ENCODE peak calls at places on chromosomes 5 and 9, in four cellular contexts. One of them, this sample, is unnamed.

GRCh38 chr9:10026585-10026984 is 586.2 kb downstream of the PTPRD start:
- DNase-seq in suprapubic skin: no peak
- DNase-seq in astrocyte of the spinal cord: no peak
- DNase-seq in lung: no peak
- DNase-seq in this sample: no peak

GRCh38 chr5:132086277-132086794 is 12.7 kb downstream of the CSF2 start:
- DNase-seq in lung: peak
- DNase-seq in suprapubic skin: peak
- DNase-seq in astrocyte of the spinal cord: peak
- DNase-seq in this sample: peak

GRCh38 chr5:84403773-84404172 is 19.1 kb upstream of the EDIL3 start:
- DNase-seq in lung: no peak
- DNase-seq in astrocyte of the spinal cord: peak
- DNase-seq in suprapubic skin: no peak
- DNase-seq in this sample: peak

GRCh38 chr9:96256800-96257199 is 45.2 kb downstream of the HSD17B3 start:
- DNase-seq in lung: no peak
- DNase-seq in astrocyte of the spinal cord: peak
- DNase-seq in suprapubic skin: no peak
- DNase-seq in this sample: peak

GRCh38 chr9:30932226-30932625 is 1452.2 kb upstream of the ACO1 start:
- DNase-seq in lung: no peak
- DNase-seq in astrocyte of the spinal cord: peak
- DNase-seq in suprapubic skin: no peak
- DNase-seq in this sample: no peak

GRCh38 chr5:153629027-153629426 is 138.6 kb downstream of the GRIA1 start:
- DNase-seq in astrocyte of the spinal cord: peak
- DNase-seq in suprapubic skin: no peak
- DNase-seq in lung: peak
- DNase-seq in this sample: peak

GRCh38 chr9:121321039-121321503 is 49.0 kb downstream of the STOM start:
- DNase-seq in suprapubic skin: no peak
- DNase-seq in astrocyte of the spinal cord: peak
- DNase-seq in lung: no peak
- DNase-seq in this sample: peak

GRCh38 chr5:140267201-140267540 is 35.7 kb downstream of the PFDN1 start:
- DNase-seq in suprapubic skin: no peak
- DNase-seq in astrocyte of the spinal cord: no peak
- DNase-seq in lung: no peak
- DNase-seq in this sample: no peak

GRCh38 chr5:173853370-173854131 is 34.6 kb upstream of the CPEB4 start:
- DNase-seq in suprapubic skin: no peak
- DNase-seq in astrocyte of the spinal cord: no peak
- DNase-seq in lung: no peak
- DNase-seq in this sample: no peak

GRCh38 chr5:104363567-104363966 is 801.0 kb upstream of the NUDT12 start:
- DNase-seq in suprapubic skin: no peak
- DNase-seq in lung: no peak
- DNase-seq in astrocyte of the spinal cord: no peak
- DNase-seq in this sample: no peak

GRCh38 chr9:70964861-70965260 is 156.6 kb downstream of the TRPM3 start:
- DNase-seq in lung: no peak
- DNase-seq in astrocyte of the spinal cord: no peak
- DNase-seq in suprapubic skin: no peak
- DNase-seq in this sample: no peak

GRCh38 chr5:149011084-149011483 is 51.8 kb downstream of the SH3TC2 start:
- DNase-seq in suprapubic skin: no peak
- DNase-seq in lung: no peak
- DNase-seq in astrocyte of the spinal cord: no peak
- DNase-seq in this sample: no peak

GRCh38 chr5:159003045-159004030 is 96.4 kb downstream of the EBF1 start:
- DNase-seq in lung: no peak
- DNase-seq in suprapubic skin: peak
- DNase-seq in astrocyte of the spinal cord: peak
- DNase-seq in this sample: peak

GRCh38 chr5:72417333-72418062 is 89.7 kb downstream of the ZNF366 start:
- DNase-seq in astrocyte of the spinal cord: no peak
- DNase-seq in suprapubic skin: no peak
- DNase-seq in lung: no peak
- DNase-seq in this sample: no peak

GRCh38 chr9:117278020-117278419 is 136.8 kb downstream of the ASTN2 start:
- DNase-seq in suprapubic skin: no peak
- DNase-seq in astrocyte of the spinal cord: no peak
- DNase-seq in lung: no peak
- DNase-seq in this sample: no peak

GRCh38 chr5:129973716-129974426 is 69.6 kb downstream of the CHSY3 start:
- DNase-seq in lung: no peak
- DNase-seq in suprapubic skin: no peak
- DNase-seq in astrocyte of the spinal cord: peak
- DNase-seq in this sample: peak

GRCh38 chr9:16434522-16434921 is 435.9 kb downstream of the BNC2 start:
- DNase-seq in astrocyte of the spinal cord: peak
- DNase-seq in lung: no peak
- DNase-seq in suprapubic skin: no peak
- DNase-seq in this sample: peak

GRCh38 chr5:109479260-109479860 is 69.6 kb upstream of the PJA2 start:
- DNase-seq in suprapubic skin: no peak
- DNase-seq in astrocyte of the spinal cord: peak
- DNase-seq in lung: no peak
- DNase-seq in this sample: peak

GRCh38 chr5:54313311-54314270 is 3.2 kb upstream of the ARL15 start:
- DNase-seq in suprapubic skin: no peak
- DNase-seq in astrocyte of the spinal cord: no peak
- DNase-seq in lung: no peak
- DNase-seq in this sample: no peak

GRCh38 chr5:36734422-36734821 is 128.0 kb downstream of the SLC1A3 start:
- DNase-seq in suprapubic skin: no peak
- DNase-seq in astrocyte of the spinal cord: peak
- DNase-seq in lung: no peak
- DNase-seq in this sample: peak

GRCh38 chr5:18281947-18282557 is 647.8 kb downstream of the TAF11L14 start:
- DNase-seq in suprapubic skin: no peak
- DNase-seq in astrocyte of the spinal cord: peak
- DNase-seq in lung: no peak
- DNase-seq in this sample: peak

GRCh38 chr9:16928179-16928945 is 57.9 kb upstream of the BNC2 start:
- DNase-seq in astrocyte of the spinal cord: peak
- DNase-seq in lung: no peak
- DNase-seq in suprapubic skin: no peak
- DNase-seq in this sample: peak

GRCh38 chr9:120571443-120572257 is 8.3 kb downstream of the CDK5RAP2 start:
- DNase-seq in astrocyte of the spinal cord: peak
- DNase-seq in suprapubic skin: no peak
- DNase-seq in lung: peak
- DNase-seq in this sample: peak

GRCh38 chr5:13606051-13606450 is 338.4 kb downstream of the DNAH5 start:
- DNase-seq in lung: no peak
- DNase-seq in astrocyte of the spinal cord: peak
- DNase-seq in suprapubic skin: no peak
- DNase-seq in this sample: no peak

GRCh38 chr5:173953528-173954090 is 35.4 kb upstream of the C5orf47 start:
- DNase-seq in suprapubic skin: no peak
- DNase-seq in lung: no peak
- DNase-seq in astrocyte of the spinal cord: peak
- DNase-seq in this sample: peak

GRCh38 chr5:168646335-168646734 is 67.2 kb upstream of the PANK3 start:
- DNase-seq in lung: no peak
- DNase-seq in astrocyte of the spinal cord: no peak
- DNase-seq in suprapubic skin: no peak
- DNase-seq in this sample: no peak

GRCh38 chr5:67209141-67209771 is 12.7 kb upstream of the CD180 start:
- DNase-seq in astrocyte of the spinal cord: peak
- DNase-seq in lung: peak
- DNase-seq in suprapubic skin: no peak
- DNase-seq in this sample: peak

GRCh38 chr5:154406231-154406630 is 39.6 kb upstream of the SAP30L start:
- DNase-seq in lung: no peak
- DNase-seq in suprapubic skin: no peak
- DNase-seq in astrocyte of the spinal cord: peak
- DNase-seq in this sample: no peak

GRCh38 chr5:68240196-68240595 is 24.6 kb downstream of the PIK3R1 start:
- DNase-seq in astrocyte of the spinal cord: peak
- DNase-seq in lung: no peak
- DNase-seq in suprapubic skin: no peak
- DNase-seq in this sample: no peak

GRCh38 chr9:81627481-81627880 is 61.9 kb downstream of the TLE1 start:
- DNase-seq in suprapubic skin: no peak
- DNase-seq in lung: no peak
- DNase-seq in astrocyte of the spinal cord: no peak
- DNase-seq in this sample: no peak

GRCh38 chr5:99169309-99169708 is 240.5 kb upstream of the CHD1 start:
- DNase-seq in suprapubic skin: no peak
- DNase-seq in lung: no peak
- DNase-seq in astrocyte of the spinal cord: peak
- DNase-seq in this sample: peak

GRCh38 chr5:32961066-32961429 is 249.9 kb downstream of the NPR3 start:
- DNase-seq in astrocyte of the spinal cord: no peak
- DNase-seq in lung: no peak
- DNase-seq in suprapubic skin: no peak
- DNase-seq in this sample: peak

GRCh38 chr5:90020575-90021535 is 388.7 kb downstream of the CETN3 start:
- DNase-seq in suprapubic skin: no peak
- DNase-seq in astrocyte of the spinal cord: peak
- DNase-seq in lung: no peak
- DNase-seq in this sample: peak

GRCh38 chr5:104942735-104943134 is 1380.1 kb upstream of the NUDT12 start:
- DNase-seq in suprapubic skin: no peak
- DNase-seq in lung: no peak
- DNase-seq in astrocyte of the spinal cord: no peak
- DNase-seq in this sample: no peak

GRCh38 chr5:93423333-93423714 is 157.7 kb downstream of the NR2F1-AS1 start:
- DNase-seq in suprapubic skin: no peak
- DNase-seq in lung: no peak
- DNase-seq in astrocyte of the spinal cord: no peak
- DNase-seq in this sample: no peak

GRCh38 chr9:80720579-80720978 is 968.8 kb downstream of the TLE1 start:
- DNase-seq in suprapubic skin: no peak
- DNase-seq in lung: no peak
- DNase-seq in astrocyte of the spinal cord: no peak
- DNase-seq in this sample: no peak

GRCh38 chr5:135543151-135543818 is 7.5 kb upstream of the NEUROG1 start:
- DNase-seq in suprapubic skin: peak
- DNase-seq in astrocyte of the spinal cord: peak
- DNase-seq in lung: no peak
- DNase-seq in this sample: no peak

GRCh38 chr5:60010328-60010727 is 116.8 kb upstream of the PDE4D start:
- DNase-seq in astrocyte of the spinal cord: no peak
- DNase-seq in lung: no peak
- DNase-seq in suprapubic skin: no peak
- DNase-seq in this sample: no peak
- TF ChIP-seq CTCF in astrocyte of the spinal cord: peak
- TF ChIP-seq CTCF in lung: no peak
- TF ChIP-seq CTCF in suprapubic skin: no peak
- TF ChIP-seq CTCF in this sample: peak

GRCh38 chr9:34048730-34049629 is at the start of gene UBAP2:
- DNase-seq in suprapubic skin: peak
- DNase-seq in lung: peak
- DNase-seq in astrocyte of the spinal cord: peak
- DNase-seq in this sample: peak

GRCh38 chr9:34049630-34050384 is 1.1 kb upstream of the UBAP2 start:
- DNase-seq in lung: no peak
- DNase-seq in astrocyte of the spinal cord: no peak
- DNase-seq in suprapubic skin: no peak
- DNase-seq in this sample: no peak

GRCh38 chr9:34045903-34046302 is 2.8 kb downstream of the UBAP2 start:
- DNase-seq in suprapubic skin: no peak
- DNase-seq in lung: no peak
- DNase-seq in astrocyte of the spinal cord: no peak
- DNase-seq in this sample: no peak

GRCh38 chr9:34046784-34047379 is 1.8 kb downstream of the UBAP2 start:
- DNase-seq in suprapubic skin: no peak
- DNase-seq in lung: no peak
- DNase-seq in astrocyte of the spinal cord: no peak
- DNase-seq in this sample: peak

DNA sequence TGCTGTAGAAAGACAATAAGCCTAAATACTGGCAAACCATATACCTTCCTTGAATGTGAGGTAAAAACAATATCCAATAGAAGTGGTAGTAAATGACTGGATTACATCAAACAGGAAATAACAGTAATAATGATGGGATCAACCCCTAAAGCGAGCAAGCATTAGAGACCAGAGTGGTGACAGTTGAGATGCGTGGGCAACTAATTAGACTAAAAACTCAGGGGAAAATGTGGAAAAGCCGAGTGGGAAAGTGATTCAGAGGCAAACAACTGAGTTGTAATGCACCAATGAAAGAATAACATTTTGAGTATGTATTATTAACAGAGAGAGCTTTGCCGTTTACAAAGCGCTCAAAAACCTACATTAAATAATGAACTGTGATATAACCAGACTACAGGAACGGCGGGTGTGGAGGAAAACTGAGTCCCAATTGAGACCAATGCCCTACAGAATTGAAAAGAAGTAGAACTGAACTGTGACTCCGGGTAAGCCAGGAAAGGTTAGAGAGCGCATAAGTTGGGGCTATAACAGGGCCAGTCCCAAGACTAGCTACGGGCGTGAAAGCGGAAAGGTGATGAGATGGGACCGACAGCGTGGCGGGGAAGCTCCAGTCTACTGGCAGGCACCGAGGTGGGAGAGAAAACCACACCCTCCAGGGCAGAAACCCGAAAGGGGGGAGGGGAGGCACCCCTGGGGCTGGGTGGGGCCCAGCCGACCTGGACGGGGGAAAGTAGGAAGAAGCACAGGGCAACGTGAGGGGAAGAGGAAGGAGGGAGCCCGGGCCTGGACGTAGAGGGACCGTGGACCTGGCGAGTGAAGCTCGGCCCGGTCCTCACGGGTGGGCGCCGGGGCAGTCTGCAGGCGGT is 590 bp downstream of the UBAP2 start:
- DNase-seq in suprapubic skin: peak
- DNase-seq in lung: peak
- DNase-seq in astrocyte of the spinal cord: no peak
- DNase-seq in this sample: peak
- H3K4me3 ChIP-seq in suprapubic skin: peak
- H3K4me3 ChIP-seq in lung: peak
- H3K4me3 ChIP-seq in astrocyte of the spinal cord: peak
- H3K4me3 ChIP-seq in this sample: peak

DNA sequence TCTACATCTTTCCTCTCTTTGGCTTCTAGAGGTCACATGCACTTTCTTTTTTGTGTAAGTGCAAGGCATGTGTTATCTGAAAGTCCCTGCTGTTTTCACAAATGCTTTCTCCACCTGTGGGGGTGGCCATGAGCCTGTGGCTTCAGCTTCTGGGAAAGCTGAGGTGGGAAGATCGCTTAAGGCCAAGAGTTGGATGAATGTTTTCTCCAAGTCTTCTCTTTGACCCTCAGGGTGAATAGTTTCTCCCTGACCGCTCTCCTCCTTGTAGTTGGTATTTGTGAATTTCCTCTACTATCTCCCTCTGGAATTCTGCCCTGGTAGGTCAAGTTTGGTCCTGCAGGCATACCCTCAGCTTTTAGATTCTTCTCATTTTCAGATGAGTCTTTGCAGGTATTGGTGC is 74.2 kb downstream of the UGCG start:
- DNase-seq in suprapubic skin: no peak
- DNase-seq in lung: no peak
- DNase-seq in astrocyte of the spinal cord: no peak
- DNase-seq in this sample: no peak
- TF ChIP-seq CTCF in suprapubic skin: no peak
- TF ChIP-seq CTCF in lung: no peak
- TF ChIP-seq CTCF in astrocyte of the spinal cord: no peak
- TF ChIP-seq CTCF in this sample: no peak

GRCh38 chr9:92482336-92482735 is at the start of gene ASPN:
- DNase-seq in suprapubic skin: no peak
- DNase-seq in astrocyte of the spinal cord: peak
- DNase-seq in lung: no peak
- DNase-seq in this sample: peak
- H3K4me3 ChIP-seq in suprapubic skin: peak
- H3K4me3 ChIP-seq in astrocyte of the spinal cord: no peak
- H3K4me3 ChIP-seq in lung: no peak
- H3K4me3 ChIP-seq in this sample: no peak

This sample was measured in choroid plexus epithelial cell.